ENCODE peak calls at places on chromosomes 1 and 21, in eight cellular contexts. U is naive thymus-derived CD4-positive, alpha-beta T cell; M is mucosa of descending colon; Z is esophagus squamous epithelium; H is foreskin melanocyte; C is CD4-positive, alpha-beta memory T cell; X is ovary; J is fibroblast of mammary gland. Y is an unnamed sample.

GRCh38 chr21:46569071-46569470 is 35.8 kb downstream of the S100B start:
- DNase-seq in M (no peak), C (no peak), Z (no peak), U (no peak), H (no peak), X (no peak), J (peak; percentile 36), Y (peak; percentile 28)

GRCh38 chr1:113949007-113949406 is 19.9 kb downstream of the HIPK1 start:
- DNase-seq in Z (no peak), H (no peak), M (no peak), U (no peak), X (no peak), J (peak; percentile 21), C (peak; percentile 41), Y (no peak)

GRCh38 chr1:10674700-10675598 is 121.5 kb downstream of the CASZ1 start:
- DNase-seq in J (no peak), Z (no peak), U (no peak), X (no peak), H (no peak), C (no peak), M (peak; percentile 75), Y (no peak)

GRCh38 chr1:206631085-206631509 is 4.2 kb upstream of the DYRK3 start:
- DNase-seq in M (peak; percentile 27), U (no peak), J (peak; percentile 96), X (peak; percentile 42), H (peak; percentile 79), C (no peak), Z (peak; percentile 11), Y (peak; percentile 87)

GRCh38 chr1:15337656-15338402 is 71.9 kb upstream of the EFHD2 start:
- DNase-seq in H (peak; percentile 77), C (no peak), M (no peak), X (no peak), U (no peak), Z (no peak), J (peak; percentile 92), Y (peak; percentile 90)

GRCh38 chr1:221845650-221846371 is 103.9 kb upstream of the DUSP10 start:
- DNase-seq in M (peak; percentile 25), J (peak; percentile 88), X (no peak), Z (no peak), C (no peak), H (no peak), U (no peak), Y (no peak)

GRCh38 chr1:203268901-203269653 is 36.2 kb upstream of the BTG2 start:
- DNase-seq in H (peak; percentile 57), X (peak; percentile 17), Z (no peak), J (peak; percentile 75), C (peak; percentile 81), U (no peak), M (no peak), Y (no peak)

GRCh38 chr21:43972850-43973633 is 39.1 kb upstream of the TRAPPC10 start:
- DNase-seq in U (no peak), Z (no peak), C (no peak), J (no peak), M (peak; percentile 31), H (no peak), X (peak; percentile 52), Y (no peak)

GRCh38 chr1:78348526-78349284 is 142.1 kb upstream of the PTGFR start:
- DNase-seq in M (no peak), H (no peak), C (no peak), U (no peak), Z (no peak), X (no peak), J (no peak), Y (no peak)

GRCh38 chr21:38036016-38036415 is 119.8 kb upstream of the KCNJ6 start:
- DNase-seq in Z (no peak), H (no peak), C (no peak), X (no peak), U (no peak), M (no peak), J (no peak), Y (no peak)

GRCh38 chr1:206457408-206457807 is 12.9 kb upstream of the IKBKE start:
- DNase-seq in X (no peak), H (no peak), Z (no peak), C (no peak), J (peak; percentile 51), U (no peak), M (no peak), Y (no peak)

GRCh38 chr1:16203550-16203949 is 8.9 kb downstream of the ARHGEF19 start:
- DNase-seq in M (no peak), C (no peak), H (no peak), X (no peak), U (no peak), J (no peak), Z (no peak), Y (no peak)

GRCh38 chr21:31326478-31327247 is 17.4 kb downstream of the TIAM1 start:
- DNase-seq in M (no peak), J (peak; percentile 69), X (no peak), U (no peak), C (peak; percentile 69), H (no peak), Z (no peak), Y (peak; percentile 50)

GRCh38 chr1:35111106-35111505 is 31.9 kb downstream of the ZMYM1 start:
- DNase-seq in M (no peak), J (peak; percentile 63), Z (no peak), X (no peak), H (no peak), C (no peak), U (no peak), Y (peak; percentile 13)

GRCh38 chr1:201059401-201059800 is 35.9 kb upstream of the KIF21B start:
- DNase-seq in M (no peak), H (no peak), Z (no peak), U (no peak), X (no peak), C (no peak), J (no peak), Y (no peak)

Y was measured in stromal cell of bone marrow.